ENCODE peak calls at places on chromosome X, in five cellular contexts. L, U, S, W and D are unnamed samples.

GRCh38 chrX:150569155-150569477 is 695 bp downstream of the MTM1 start:
- DNase-seq in L (no peak), U (no peak), S (peak; percentile 41), W (peak; percentile 56), D (no peak)

GRCh38 chrX:39911278-39911897 is 186.4 kb downstream of the BCOR start:
- DNase-seq in L (no peak), U (no peak), S (no peak), W (no peak), D (no peak)

GRCh38 chrX:83278988-83279387 is 229.1 kb upstream of the POU3F4 start:
- DNase-seq in L (no peak), U (no peak), S (no peak), W (no peak), D (no peak)

GRCh38 chrX:139784788-139785187 is 76.8 kb upstream of the MCF2 start:
- DNase-seq in L (no peak), U (no peak), S (no peak), W (no peak), D (no peak)

GRCh38 chrX:37922926-37923325 is 75.6 kb upstream of the DYNLT3 start:
- DNase-seq in L (no peak), U (peak; percentile 16), S (no peak), W (no peak), D (no peak)

GRCh38 chrX:71163010-71163409 is 18.4 kb downstream of the NLGN3 start:
- DNase-seq in L (no peak), U (no peak), S (no peak), W (no peak), D (no peak)

GRCh38 chrX:73447311-73447794 is 500 bp downstream of the CDX4 start:
- DNase-seq in L (no peak), U (no peak), S (no peak), W (no peak), D (no peak)

GRCh38 chrX:8760021-8760420 is 28.1 kb upstream of the ANOS1 start:
- DNase-seq in L (no peak), U (no peak), S (no peak), W (no peak), D (no peak)

GRCh38 chrX:65932173-65933084 is 107.5 kb downstream of the VSIG4 start:
- DNase-seq in L (no peak), U (no peak), S (no peak), W (no peak), D (no peak)

GRCh38 chrX:47586043-47586787 is 4.0 kb downstream of the TIMP1 start:
- DNase-seq in L (peak; percentile 53), U (no peak), S (no peak), W (no peak), D (no peak)

GRCh38 chrX:47587091-47587891 is 5.1 kb downstream of the TIMP1 start:
- DNase-seq in L (no peak), U (no peak), S (no peak), W (no peak), D (no peak)

GRCh38 chrX:47585273-47585672 is 3.0 kb downstream of the TIMP1 start:
- DNase-seq in L (peak; percentile 53), U (no peak), S (no peak), W (no peak), D (no peak)

GRCh38 chrX:47583240-47583861 is 1.1 kb downstream of the TIMP1 start:
- DNase-seq in L (no peak), U (no peak), S (no peak), W (no peak), D (no peak)

DNA sequence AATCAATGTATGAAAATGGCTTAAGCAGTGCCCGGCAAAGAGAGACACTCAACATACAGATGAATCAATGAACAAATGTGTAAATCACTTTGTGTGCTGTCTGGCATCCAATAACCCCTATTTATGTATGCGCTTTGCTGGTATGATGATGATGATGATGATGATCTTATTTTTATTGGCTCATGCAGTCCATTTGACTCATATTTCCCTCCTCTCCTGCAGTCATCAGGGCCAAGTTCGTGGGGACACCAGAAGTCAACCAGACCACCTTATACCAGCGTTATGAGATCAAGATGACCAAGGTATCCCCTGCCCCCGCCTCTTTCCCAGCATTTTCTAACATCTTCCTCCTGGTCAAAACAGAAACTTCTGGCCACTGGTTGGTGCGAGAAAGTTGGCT is 2.5 kb downstream of the TIMP1 start:
- DNase-seq in L (no peak), U (no peak), S (no peak), W (no peak), D (no peak)
- H3K27ac ChIP-seq in L (no peak overlapping the region), U (no peak overlapping the region), S (no peak overlapping the region), W (no peak overlapping the region), D (no peak overlapping the region)

GRCh38 chrX:69036674-69037573 is 128.3 kb downstream of the PJA1 start:
- DNase-seq in L (no peak), U (no peak), S (no peak), W (no peak), D (no peak)
- H3K27ac ChIP-seq in L (no peak overlapping the region), U (no peak overlapping the region), S (no peak overlapping the region), W (no peak overlapping the region), D (no peak overlapping the region)

DNA sequence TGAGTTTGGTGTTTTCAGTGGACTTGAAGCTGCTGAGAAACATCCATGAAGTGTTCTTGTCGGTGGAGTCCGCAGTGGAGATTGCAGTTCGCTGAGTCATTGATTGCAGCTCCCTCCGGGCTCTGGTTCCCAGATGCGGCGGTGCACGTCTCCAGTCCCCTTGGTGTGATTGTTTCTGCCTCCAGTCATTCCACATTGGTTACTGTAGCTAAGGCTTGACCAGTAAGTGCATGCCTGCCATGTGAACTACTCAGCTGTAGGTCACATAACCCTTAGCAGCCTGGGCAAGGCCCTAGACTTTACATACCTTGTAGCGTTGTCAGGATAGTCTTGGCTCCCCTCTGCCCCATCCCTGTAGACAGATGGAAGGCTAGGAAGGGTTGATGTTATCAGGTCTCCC is 53.8 kb upstream of the CLCN4 start:
- DNase-seq in L (no peak), U (no peak), S (no peak), W (no peak), D (no peak)
- H3K27ac ChIP-seq in L (no peak overlapping the region), U (no peak overlapping the region), S (no peak overlapping the region), W (peak overlapping the region; percentile 36), D (no peak overlapping the region)

GRCh38 chrX:41705680-41706374 is 17.1 kb downstream of the GPR34 start:
- DNase-seq in L (no peak), U (no peak), S (no peak), W (peak; percentile 23), D (no peak)
- H3K27ac ChIP-seq in L (no peak overlapping the region), U (no peak overlapping the region), S (no peak overlapping the region), W (peak overlapping the region; percentile 67), D (no peak overlapping the region)

GRCh38 chrX:107576841-107577240 is 51.5 kb upstream of the PRPS1 start:
- DNase-seq in L (no peak), U (no peak), S (no peak), W (no peak), D (no peak)
- H3K27ac ChIP-seq in L (no peak overlapping the region), U (no peak overlapping the region), S (no peak overlapping the region), W (no peak overlapping the region), D (no peak overlapping the region)

GRCh38 chrX:133412665-133413064 is 2.6 kb downstream of the GPC4 start:
- DNase-seq in L (no peak), U (no peak), S (no peak), W (no peak), D (no peak)
- H3K27ac ChIP-seq in L (no peak overlapping the region), U (no peak overlapping the region), S (no peak overlapping the region), W (no peak overlapping the region), D (no peak overlapping the region)

GRCh38 chrX:13661735-13662536 is 9.0 kb downstream of the TCEANC start:
- DNase-seq in L (no peak), U (no peak), S (no peak), W (no peak), D (no peak)

GRCh38 chrX:13664026-13664425 is 11.1 kb downstream of the TCEANC start:
- DNase-seq in L (no peak), U (no peak), S (no peak), W (no peak), D (no peak)

GRCh38 chrX:13658602-13659001 is 5.7 kb downstream of the TCEANC start:
- DNase-seq in L (no peak), U (no peak), S (no peak), W (peak; percentile 6), D (no peak)

GRCh38 chrX:13659057-13659456 is 6.1 kb downstream of the TCEANC start:
- DNase-seq in L (no peak), U (no peak), S (no peak), W (no peak), D (no peak)

GRCh38 chrX:13662537-13662841 is 9.5 kb downstream of the TCEANC start:
- DNase-seq in L (no peak), U (no peak), S (no peak), W (no peak), D (no peak)
- H3K27ac ChIP-seq in L (no peak overlapping the region), U (peak overlapping the region; percentile 41), S (no peak overlapping the region), W (no peak overlapping the region), D (no peak overlapping the region)